ENCODE peak calls at places on chromosomes 12 and 14, in eight cellular contexts. P is IMR-90, N is neuronal stem cell, E is SK-N-SH, G is Karpas-422, W is astrocyte, M is MM.1S, U is fibroblast of lung. R is an unnamed sample.

GRCh38 chr14:82438416-82438815 is 904.8 kb upstream of the SEL1L start:
- DNase-seq in P (no peak), N (no peak), E (no peak), G (no peak), W (no peak), M (no peak), U (no peak), R (no peak)

GRCh38 chr14:105006831-105007592 is 13.9 kb downstream of the CDCA4 start:
- DNase-seq in P (no peak), N (no peak), E (no peak), G (no peak), W (no peak), M (no peak), U (no peak), R (no peak)

GRCh38 chr12:1044697-1045096 is 53.7 kb downstream of the ERC1 start:
- DNase-seq in P (peak), N (no peak), E (no peak), G (no peak), W (peak), M (no peak), U (peak), R (no peak)

GRCh38 chr14:58501214-58501816 is 73.8 kb downstream of the KIAA0586 start:
- DNase-seq in P (peak), N (peak), E (peak), G (peak), W (peak), M (peak), U (peak), R (peak)

GRCh38 chr12:91382081-91382543 is 199.5 kb upstream of the DCN start:
- DNase-seq in P (peak), N (peak), E (peak), G (peak), W (peak), M (peak), U (peak), R (peak)

GRCh38 chr12:102508052-102508451 is 27.7 kb upstream of the IGF1 start:
- DNase-seq in P (no peak), N (no peak), E (no peak), G (no peak), W (no peak), M (no peak), U (no peak), R (no peak)

GRCh38 chr12:29286081-29286800 is 94.7 kb downstream of the ERGIC2 start:
- DNase-seq in P (peak), N (no peak), E (peak), G (no peak), W (peak), M (no peak), U (peak), R (no peak)

GRCh38 chr12:131830335-131831020 is 2.3 kb downstream of the MMP17 start:
- DNase-seq in P (peak), N (peak), E (peak), G (no peak), W (peak), M (peak), U (peak), R (peak)

GRCh38 chr12:99476956-99477355 is 170.6 kb upstream of the GARIN6 start:
- DNase-seq in P (no peak), N (no peak), E (no peak), G (no peak), W (no peak), M (no peak), U (no peak), R (no peak)

GRCh38 chr14:32339188-32339587 is 10.1 kb downstream of the AKAP6 start:
- DNase-seq in P (no peak), N (no peak), E (no peak), G (no peak), W (no peak), M (no peak), U (peak), R (no peak)

GRCh38 chr12:118033331-118033730 is 16.8 kb downstream of the RFC5 start:
- DNase-seq in P (no peak), N (no peak), E (no peak), G (no peak), W (no peak), M (no peak), U (no peak), R (no peak)

GRCh38 chr12:47816646-47817271 is 2.9 kb downstream of the HDAC7 start:
- DNase-seq in P (no peak), N (no peak), E (peak), G (no peak), W (no peak), M (no peak), U (no peak), R (no peak)

GRCh38 chr12:89156862-89157262 is 195.4 kb downstream of the DUSP6 start:
- DNase-seq in P (peak), N (no peak), E (no peak), G (no peak), W (peak), M (no peak), U (peak), R (no peak)

GRCh38 chr12:24244801-24245200 is 295.3 kb upstream of the SOX5 start:
- DNase-seq in P (no peak), N (no peak), E (no peak), G (no peak), W (no peak), M (no peak), U (no peak), R (no peak)

GRCh38 chr12:6322352-6322751 is 11.9 kb downstream of the PLEKHG6 start:
- DNase-seq in P (no peak), N (no peak), E (no peak), G (peak), W (no peak), M (no peak), U (no peak), R (no peak)

GRCh38 chr12:6323995-6324711 is 13.7 kb downstream of the PLEKHG6 start:
- DNase-seq in P (no peak), N (no peak), E (no peak), G (no peak), W (no peak), M (no peak), U (no peak), R (no peak)

GRCh38 chr12:6323340-6323994 is 13.0 kb downstream of the PLEKHG6 start:
- DNase-seq in P (peak), N (no peak), E (peak), G (peak), W (peak), M (peak), U (peak), R (peak)

GRCh38 chr12:6321905-6322304 is 11.4 kb downstream of the PLEKHG6 start:
- DNase-seq in P (no peak), N (no peak), E (no peak), G (no peak), W (no peak), M (no peak), U (no peak), R (no peak)

DNA sequence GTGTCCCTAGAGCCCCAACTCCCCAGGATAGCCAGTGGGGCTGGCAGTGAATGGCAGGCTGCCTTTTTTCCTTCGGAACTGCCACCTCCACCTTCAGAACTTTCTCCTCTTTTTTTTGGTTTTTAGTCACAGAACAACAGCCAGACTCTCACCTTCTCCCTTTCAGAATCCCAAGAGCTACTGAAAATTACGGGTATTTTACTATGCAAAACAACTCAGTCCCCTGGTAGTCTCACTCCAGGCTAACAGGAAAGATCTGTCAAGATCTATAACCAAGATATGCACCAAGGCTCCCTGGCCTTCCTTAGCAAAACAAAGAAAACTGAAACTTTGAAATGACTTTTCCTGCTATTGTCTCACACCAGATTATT is 12.5 kb downstream of the PLEKHG6 start:
- DNase-seq in P (no peak), N (no peak), E (no peak), G (peak), W (no peak), M (no peak), U (no peak), R (no peak)
- H3K9ac ChIP-seq in P (no peak), N (no peak), E (peak), G (no peak), W (peak), M (no peak), U (no peak), R (no peak)

GRCh38 chr12:51430196-51430895 is 5.7 kb downstream of the SLC4A8 start:
- DNase-seq in P (no peak), N (no peak), E (no peak), G (peak), W (no peak), M (no peak), U (no peak), R (no peak)

GRCh38 chr12:51439330-51439729 is 14.7 kb downstream of the SLC4A8 start:
- DNase-seq in P (no peak), N (no peak), E (no peak), G (no peak), W (no peak), M (no peak), U (no peak), R (no peak)

GRCh38 chr12:51429705-51430104 is 5.1 kb downstream of the SLC4A8 start:
- DNase-seq in P (no peak), N (no peak), E (no peak), G (no peak), W (no peak), M (peak), U (no peak), R (no peak)

GRCh38 chr12:51437471-51437870 is 12.8 kb downstream of the SLC4A8 start:
- DNase-seq in P (no peak), N (no peak), E (no peak), G (no peak), W (no peak), M (no peak), U (no peak), R (no peak)

GRCh38 chr12:51434305-51434704 is 9.7 kb downstream of the SLC4A8 start:
- DNase-seq in P (no peak), N (no peak), E (no peak), G (peak), W (peak), M (no peak), U (peak), R (no peak)
- H3K4me3 ChIP-seq in P (no peak), N (no peak), E (no peak), G (no peak), W (no peak), M (no peak), U (no peak), R (no peak)

GRCh38 chr14:85528080-85528881 is 1.7 kb upstream of the FLRT2 start:
- DNase-seq in P (peak), N (peak), E (no peak), G (no peak), W (peak), M (no peak), U (peak), R (peak)
- H3K9ac ChIP-seq in P (peak), N (no peak), E (peak), G (no peak), W (peak), M (no peak), U (no peak), R (no peak)

DNA sequence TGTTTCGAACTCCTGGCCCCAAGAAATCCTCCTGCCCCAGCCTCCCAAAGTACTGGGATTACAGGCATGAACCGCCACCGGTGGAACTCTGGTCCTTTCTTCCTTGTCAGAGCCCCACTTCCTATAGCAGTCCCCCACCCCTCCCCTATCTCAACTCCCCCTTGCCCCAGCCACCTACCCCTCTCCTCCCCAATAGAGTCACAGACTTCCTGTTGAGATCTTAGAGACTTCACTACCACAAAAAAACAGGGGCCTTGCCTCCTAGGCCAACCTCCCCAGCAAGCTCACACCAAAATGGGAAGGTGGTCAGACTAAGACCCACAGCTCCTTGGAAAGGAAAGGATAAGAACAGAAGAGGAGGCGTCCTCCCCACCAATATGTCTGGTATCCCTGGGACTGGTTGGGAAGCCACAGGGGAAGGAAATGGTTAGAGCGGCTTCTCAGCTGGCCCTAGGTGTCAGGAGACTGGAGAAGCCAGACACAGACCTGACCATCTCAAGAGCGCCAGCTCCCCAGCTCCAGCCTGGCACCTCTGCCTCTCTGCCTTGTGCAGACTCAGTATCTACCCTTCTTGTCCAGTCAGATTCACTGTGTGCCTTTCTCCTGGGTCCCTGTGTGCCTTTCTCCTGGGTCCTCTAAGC is 8.5 kb downstream of the ITGB7 start:
- DNase-seq in P (no peak), N (no peak), E (no peak), G (no peak), W (no peak), M (peak), U (no peak), R (no peak)
- H3K4me3 ChIP-seq in P (no peak), N (peak), E (no peak), G (no peak), W (no peak), M (peak), U (no peak), R (no peak)

GRCh38 chr12:95116773-95117172 is 43.4 kb upstream of the NR2C1 start:
- DNase-seq in P (no peak), N (no peak), E (no peak), G (no peak), W (no peak), M (peak), U (no peak), R (no peak)
- H3K9ac ChIP-seq in P (peak), N (no peak), E (no peak), G (peak), W (no peak), M (peak), U (no peak), R (no peak)

DNA sequence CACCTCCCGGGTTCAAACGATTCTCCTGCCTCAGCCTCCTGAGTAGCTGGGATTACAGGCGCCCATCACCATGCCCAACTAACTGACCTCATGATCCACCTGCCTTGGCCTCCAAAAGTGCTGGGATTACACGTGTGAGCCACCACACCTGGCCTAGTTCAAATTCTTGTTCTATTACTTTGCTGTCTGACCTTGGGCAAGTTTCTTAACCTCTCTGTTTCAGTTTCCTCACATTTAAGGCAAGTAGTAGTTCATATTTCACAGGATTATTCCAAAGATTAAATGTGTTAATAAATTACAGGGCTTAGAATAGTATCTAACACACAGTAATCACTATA is 10.9 kb downstream of the RXYLT1 start:
- DNase-seq in P (no peak), N (no peak), E (no peak), G (no peak), W (no peak), M (no peak), U (no peak), R (no peak)
- H3K4me3 ChIP-seq in P (no peak), N (no peak), E (no peak), G (no peak), W (no peak), M (no peak), U (no peak), R (no peak)

GRCh38 chr14:99683619-99684355 is at the start of gene CYP46A1:
- DNase-seq in P (peak), N (peak), E (peak), G (peak), W (peak), M (peak), U (peak), R (peak)

GRCh38 chr14:99682809-99683618 is 1.1 kb upstream of the CYP46A1 start:
- DNase-seq in P (peak), N (peak), E (peak), G (peak), W (peak), M (peak), U (peak), R (peak)

GRCh38 chr14:99685061-99685995 is 1.2 kb downstream of the CYP46A1 start:
- DNase-seq in P (no peak), N (no peak), E (no peak), G (no peak), W (no peak), M (no peak), U (no peak), R (peak)

GRCh38 chr14:99686557-99687283 is 2.6 kb downstream of the CYP46A1 start:
- DNase-seq in P (no peak), N (no peak), E (no peak), G (no peak), W (no peak), M (no peak), U (no peak), R (no peak)

GRCh38 chr14:99684356-99684952 is 356 bp downstream of the CYP46A1 start:
- DNase-seq in P (peak), N (no peak), E (no peak), G (no peak), W (no peak), M (no peak), U (peak), R (no peak)
- H3K9ac ChIP-seq in P (no peak), N (peak), E (peak), G (peak), W (peak), M (peak), U (peak), R (no peak)

DNA sequence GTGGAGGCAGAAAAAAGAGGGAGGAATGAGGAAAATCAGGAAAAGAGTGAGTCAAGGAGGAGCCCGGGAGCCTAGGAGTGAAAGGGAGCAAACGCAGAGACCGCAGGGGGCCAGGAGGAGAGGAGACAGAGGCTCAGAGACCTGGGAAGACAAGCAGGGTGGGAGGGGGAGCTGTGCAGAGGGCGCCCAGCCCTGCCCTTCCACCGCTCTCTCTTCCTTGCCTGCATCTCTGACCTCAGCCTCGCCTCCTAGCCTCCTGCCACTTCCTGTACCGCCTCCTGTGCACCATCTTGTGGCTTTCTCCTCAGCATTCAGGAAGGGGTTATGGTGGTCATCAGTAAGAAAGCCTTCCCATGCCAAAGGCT is 1.3 kb downstream of the CLSTN3 start:
- DNase-seq in P (no peak), N (no peak), E (peak), G (peak), W (no peak), M (no peak), U (no peak), R (peak)
- H3K4me3 ChIP-seq in P (no peak), N (peak), E (peak), G (peak), W (peak), M (peak), U (no peak), R (peak)

DNA sequence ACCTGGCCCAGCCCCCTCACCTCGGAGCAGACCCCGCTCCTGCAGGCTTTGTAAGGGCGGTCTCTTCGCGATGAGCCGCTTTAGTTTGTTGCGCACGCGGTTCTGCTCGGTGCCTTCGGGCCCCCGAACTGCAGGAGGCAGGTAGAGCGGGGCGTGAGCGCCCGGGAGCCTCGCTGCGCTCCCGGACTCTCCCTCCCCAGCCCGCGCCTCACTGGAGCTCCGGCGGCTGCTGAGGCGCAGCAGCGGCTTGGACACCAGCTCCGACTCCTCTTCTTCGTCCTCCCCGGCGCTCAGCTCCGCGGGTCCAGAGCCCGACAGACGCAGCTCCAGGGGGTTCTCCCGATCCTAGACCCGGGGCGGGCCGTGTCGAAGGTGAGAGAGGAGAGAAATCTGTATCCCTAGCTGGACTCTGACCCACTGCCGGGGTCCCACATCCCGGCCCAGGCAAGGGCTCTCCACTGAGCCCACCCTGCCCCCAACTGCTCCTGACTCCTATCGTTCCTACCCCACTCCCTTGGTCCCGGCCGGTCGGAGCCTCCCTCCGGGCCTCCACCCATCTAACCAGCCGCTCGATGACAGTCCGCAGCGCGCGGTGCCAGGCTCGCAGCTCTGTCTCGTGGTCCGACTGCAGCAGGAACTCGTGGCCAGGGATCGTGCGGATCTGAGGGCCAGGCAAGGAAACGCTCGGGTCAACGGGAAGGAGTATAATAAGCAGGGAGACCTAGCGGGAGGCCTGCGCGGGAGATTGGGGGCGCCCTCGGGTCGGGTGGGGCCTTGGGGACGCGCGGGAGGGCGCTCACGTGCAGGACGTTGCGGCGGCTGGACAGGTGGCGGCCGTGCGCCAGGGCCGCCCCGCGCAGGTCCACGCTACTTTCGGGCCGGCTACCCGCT is 4.2 kb downstream of the ARHGAP9 start:
- DNase-seq in P (no peak), N (no peak), E (peak), G (no peak), W (no peak), M (no peak), U (peak), R (peak)
- H3K9ac ChIP-seq in P (no peak), N (peak), E (no peak), G (no peak), W (no peak), M (no peak), U (no peak), R (no peak)

GRCh38 chr12:2792670-2793500 is 1.9 kb upstream of the FKBP4 start:
- DNase-seq in P (no peak), N (no peak), E (no peak), G (no peak), W (no peak), M (no peak), U (no peak), R (peak)
- H3K4me3 ChIP-seq in P (no peak), N (no peak), E (no peak), G (no peak), W (no peak), M (no peak), U (no peak), R (no peak)

R was measured in neural progenitor cell.